ENCODE peak calls at places on chromosomes 4 and X, in six cellular contexts. N is foreskin fibroblast; Q is astrocyte of the spinal cord; I is stimulated activated naive CD8-positive, alpha-beta T cell treated with anti-CD3 and anti-CD28 coated beads, Interleukin-15, Interleukin-2, amounts not matched to agents 100 U/mL and 50 U/mL, for 24 hours; T is dorsolateral prefrontal cortex; Y is tibial nerve. L is an unnamed sample.

GRCh38 chr4:173273956-173274355 is 60.2 kb downstream of the HMGB2 start:
- DNase-seq in N (peak; percentile 11), Q (no peak), I (no peak), T (no peak), Y (no peak), L (no peak)

GRCh38 chr4:2290974-2291704 is 29.2 kb upstream of the MXD4 start:
- DNase-seq in N (no peak), Q (no peak), I (peak; percentile 66), T (peak; percentile 18), Y (no peak), L (peak; percentile 69)

GRCh38 chr4:90078440-90078839 is 48.8 kb upstream of the CCSER1 start:
- DNase-seq in N (no peak), Q (no peak), I (no peak), T (no peak), Y (no peak), L (no peak)

GRCh38 chr4:27000820-27001219 is 140.2 kb downstream of the STIM2 start:
- DNase-seq in N (no peak), Q (no peak), I (no peak), T (no peak), Y (no peak), L (peak; percentile 26)

GRCh38 chrX:2283111-2283847 is 217.5 kb downstream of the DHRSX start:
- DNase-seq in N (no peak), Q (peak; percentile 64), I (no peak), T (no peak), Y (no peak), L (no peak)

GRCh38 chrX:11929476-11929875 is 171.4 kb downstream of the MSL3 start:
- DNase-seq in N (no peak), Q (no peak), I (no peak), T (no peak), Y (no peak), L (no peak)

GRCh38 chrX:13790206-13791131 is 26.4 kb downstream of the GPM6B start:
- DNase-seq in N (no peak), Q (peak; percentile 9), I (no peak), T (no peak), Y (no peak), L (no peak)

GRCh38 chrX:47230136-47230868 is 2.5 kb upstream of the USP11 start:
- DNase-seq in N (no peak), Q (no peak), I (no peak), T (no peak), Y (no peak), L (no peak)

GRCh38 chr4:88409206-88409605 is 30.6 kb downstream of the HERC6 start:
- DNase-seq in N (no peak), Q (no peak), I (no peak), T (no peak), Y (no peak), L (no peak)

GRCh38 chr4:79088991-79089705 is 149.9 kb upstream of the PAQR3 start:
- DNase-seq in N (no peak), Q (no peak), I (no peak), T (no peak), Y (no peak), L (no peak)

GRCh38 chr4:152972821-152973613 is 36.9 kb downstream of the FHDC1 start:
- DNase-seq in N (peak; percentile 61), Q (peak; percentile 97), I (no peak), T (no peak), Y (no peak), L (no peak)

GRCh38 chrX:53072418-53073114 is 9.6 kb upstream of the TSPYL2 start:
- DNase-seq in N (no peak), Q (no peak), I (no peak), T (no peak), Y (no peak), L (no peak)

GRCh38 chrX:122913764-122914163 is 270.3 kb upstream of the GRIA3 start:
- DNase-seq in N (no peak), Q (no peak), I (no peak), T (no peak), Y (no peak), L (no peak)

GRCh38 chr4:153465145-153465544 is 1.0 kb upstream of the TMEM131L start:
- DNase-seq in N (no peak), Q (no peak), I (no peak), T (no peak), Y (no peak), L (no peak)

GRCh38 chrX:112738347-112739033 is 58.8 kb upstream of the LHFPL1 start:
- DNase-seq in N (no peak), Q (no peak), I (peak; percentile 52), T (no peak), Y (no peak), L (no peak)